ENCODE peak calls at places on chromosomes 11 and 22, in seven cellular contexts. T, O, R, Z, M, K and C are unnamed samples.

GRCh38 chr11:128260398-128260797 is 327.0 kb downstream of the ETS1 start:
- DNase-seq in K (no peak), M (no peak), Z (no peak), T (no peak), O (no peak), R (no peak), C (no peak)

GRCh38 chr22:42343551-42344081 is 73.2 kb upstream of the TCF20 start:
- DNase-seq in T (no peak), M (no peak), K (no peak), O (no peak), R (no peak), Z (no peak), C (no peak)

GRCh38 chr11:22730319-22730718 is 63.9 kb downstream of the GAS2 start:
- DNase-seq in T (no peak), M (peak), Z (no peak), K (no peak), O (peak), R (no peak), C (no peak)

GRCh38 chr22:49423125-49423650 is 404.5 kb downstream of the BRD1 start:
- DNase-seq in K (no peak), R (no peak), M (no peak), T (no peak), Z (no peak), O (no peak), C (no peak)

GRCh38 chr11:29159552-29160465 is 857.0 kb downstream of the KCNA4 start:
- DNase-seq in Z (no peak), R (peak), O (peak), K (peak), T (no peak), M (peak), C (no peak)

GRCh38 chr11:63839508-63840355 is 822 bp downstream of the MARK2 start:
- DNase-seq in M (no peak), O (peak), K (no peak), T (peak), R (no peak), Z (no peak), C (no peak)

GRCh38 chr11:68956547-68957254 is 24.1 kb downstream of the MRGPRD start:
- DNase-seq in M (no peak), K (no peak), R (no peak), Z (no peak), O (no peak), T (no peak), C (no peak)

GRCh38 chr11:15113381-15113780 is 1.3 kb upstream of the INSC start:
- DNase-seq in M (no peak), O (no peak), R (no peak), T (no peak), Z (no peak), K (no peak), C (no peak)

GRCh38 chr11:129239207-129239606 is 47.1 kb upstream of the ARHGAP32 start:
- DNase-seq in K (no peak), T (no peak), Z (no peak), R (no peak), M (no peak), O (no peak), C (no peak)

GRCh38 chr11:19239039-19239438 is 1.7 kb downstream of the E2F8 start:
- DNase-seq in R (no peak), T (no peak), K (no peak), Z (no peak), O (no peak), M (no peak), C (no peak)

GRCh38 chr11:120004723-120005122 is 133.2 kb downstream of the TRIM29 start:
- DNase-seq in Z (no peak), T (no peak), K (no peak), M (no peak), O (no peak), R (no peak), C (no peak)

GRCh38 chr11:59145534-59145933 is 2.9 kb downstream of the FAM111A start:
- DNase-seq in R (peak), K (peak), T (no peak), Z (no peak), O (peak), M (peak), C (no peak)

GRCh38 chr22:36417281-36417686 is 29.5 kb upstream of the MYH9 start:
- DNase-seq in K (no peak), T (peak), M (no peak), R (no peak), Z (no peak), O (peak), C (no peak)

GRCh38 chr11:93532285-93532789 is 10.9 kb downstream of the SMCO4 start:
- DNase-seq in O (peak), T (no peak), K (no peak), M (no peak), R (no peak), Z (no peak), C (no peak)

GRCh38 chr11:14894657-14895598 is 2.9 kb upstream of the CYP2R1 start:
- DNase-seq in R (peak), Z (no peak), M (peak), K (peak), T (peak), O (peak), C (no peak)

GRCh38 chr22:45096256-45096907 is 67.3 kb upstream of the NUP50 start:
- DNase-seq in O (peak), T (no peak), R (no peak), Z (no peak), M (peak), K (peak), C (no peak)

GRCh38 chr22:16917144-16918003 is 90.6 kb downstream of the GAB4 start:
- DNase-seq in M (peak), T (no peak), Z (no peak), O (peak), R (peak), K (peak), C (peak)

GRCh38 chr11:32792948-32793475 is 1.4 kb downstream of the CCDC73 start:
- DNase-seq in T (no peak), K (peak), R (no peak), Z (no peak), O (peak), M (peak), C (peak)

GRCh38 chr11:87235366-87235765 is 197.6 kb downstream of the TMEM135 start:
- DNase-seq in T (no peak), Z (no peak), M (no peak), R (no peak), O (no peak), K (no peak), C (no peak)

GRCh38 chr11:57288771-57289579 is 35.8 kb downstream of the TNKS1BP1 start:
- DNase-seq in K (peak), O (peak), Z (no peak), M (peak), T (peak), R (peak), C (no peak)

GRCh38 chr11:75342966-75343870 is 8.2 kb downstream of the ARRB1 start:
- DNase-seq in Z (peak), M (peak), R (no peak), T (peak), O (no peak), K (no peak), C (no peak)

DNA sequence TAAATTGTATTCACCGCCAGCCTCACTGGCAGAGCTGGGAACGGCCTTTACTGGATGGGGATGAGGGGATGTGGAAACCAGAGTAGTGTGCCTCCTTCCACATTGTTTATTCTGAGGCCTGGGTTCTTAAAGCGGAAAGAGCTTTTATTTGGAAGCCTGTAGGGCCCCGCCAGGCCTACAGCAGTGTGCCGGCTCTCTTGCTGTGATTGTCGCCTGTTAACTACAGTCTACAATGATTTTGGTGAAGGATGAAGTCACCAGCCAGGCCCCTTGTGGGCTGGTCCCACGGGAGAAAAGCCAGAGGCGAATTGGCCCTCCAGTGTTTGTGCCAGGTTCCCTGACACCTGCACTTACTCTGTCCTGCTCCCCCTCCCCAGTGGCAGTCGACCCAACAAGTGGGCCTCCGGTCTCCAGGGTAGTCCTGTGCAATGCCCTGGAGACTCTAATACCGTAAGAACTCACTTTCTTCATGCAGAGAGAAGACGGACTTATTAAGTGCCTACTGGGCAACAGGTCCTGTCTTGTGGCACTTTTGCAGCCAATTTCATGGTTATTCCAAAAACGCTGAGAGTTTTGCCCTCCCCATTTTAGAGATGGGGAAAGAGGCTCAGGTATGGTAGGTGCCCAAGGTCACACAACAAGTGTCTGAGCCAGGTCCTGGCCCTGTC is 1.2 kb downstream of the MICAL2 start:
- DNase-seq in R (no peak), K (peak), T (no peak), O (peak), Z (no peak), M (peak), C (no peak)
- H3K4me3 ChIP-seq in R (peak), K (peak), T (peak), O (peak), Z (peak), M (peak), C (no peak)

DNA sequence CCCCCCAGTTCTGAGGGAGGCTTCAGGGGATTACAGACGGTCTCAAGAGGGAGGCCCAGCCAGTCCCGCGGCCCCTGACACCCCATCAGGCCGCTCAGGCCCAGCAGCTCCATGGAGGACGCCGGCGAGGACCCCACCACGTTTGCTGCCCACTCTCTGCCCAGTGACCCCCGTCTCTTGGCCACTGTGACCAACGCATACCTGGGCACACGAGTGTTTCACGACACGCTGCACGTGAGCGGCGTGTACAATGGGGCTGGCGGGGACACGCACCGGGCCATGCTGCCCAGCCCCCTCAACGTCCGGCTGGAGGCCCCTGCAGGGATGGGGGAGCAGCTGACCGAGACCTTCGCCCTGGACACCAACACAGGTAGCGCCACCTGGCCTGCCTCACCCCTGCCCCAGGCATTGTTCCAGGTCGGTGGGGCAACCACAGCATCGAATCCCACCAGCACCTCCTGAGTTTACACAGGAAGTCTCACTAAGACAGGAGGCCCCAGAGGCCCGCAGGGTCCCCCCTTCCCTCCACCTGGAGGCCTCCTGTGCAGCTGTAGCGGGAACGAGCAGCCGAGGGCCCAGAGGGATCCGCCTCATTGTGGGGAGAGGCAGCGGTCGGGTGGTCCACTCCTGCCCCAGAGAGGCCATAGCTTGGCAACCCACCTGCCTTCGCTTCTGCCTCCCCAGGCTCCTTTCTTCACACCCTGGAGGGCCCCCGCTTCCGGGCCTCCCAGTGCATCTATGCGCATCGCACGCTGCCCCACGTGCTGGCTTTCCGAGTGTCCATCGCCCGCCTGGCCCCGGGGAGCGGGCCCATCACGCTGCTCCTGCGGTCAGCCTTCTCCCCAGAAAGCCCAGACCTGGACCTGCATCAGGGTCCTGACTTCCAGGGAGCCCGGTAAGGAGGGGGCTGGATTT is 1.0 kb downstream of the PGGHG start:
- DNase-seq in T (peak), Z (peak), K (no peak), R (no peak), M (no peak), O (no peak), C (peak)
- H3K4me3 ChIP-seq in T (no peak), Z (peak), K (peak), R (peak), M (peak), O (peak), C (peak)

DNA sequence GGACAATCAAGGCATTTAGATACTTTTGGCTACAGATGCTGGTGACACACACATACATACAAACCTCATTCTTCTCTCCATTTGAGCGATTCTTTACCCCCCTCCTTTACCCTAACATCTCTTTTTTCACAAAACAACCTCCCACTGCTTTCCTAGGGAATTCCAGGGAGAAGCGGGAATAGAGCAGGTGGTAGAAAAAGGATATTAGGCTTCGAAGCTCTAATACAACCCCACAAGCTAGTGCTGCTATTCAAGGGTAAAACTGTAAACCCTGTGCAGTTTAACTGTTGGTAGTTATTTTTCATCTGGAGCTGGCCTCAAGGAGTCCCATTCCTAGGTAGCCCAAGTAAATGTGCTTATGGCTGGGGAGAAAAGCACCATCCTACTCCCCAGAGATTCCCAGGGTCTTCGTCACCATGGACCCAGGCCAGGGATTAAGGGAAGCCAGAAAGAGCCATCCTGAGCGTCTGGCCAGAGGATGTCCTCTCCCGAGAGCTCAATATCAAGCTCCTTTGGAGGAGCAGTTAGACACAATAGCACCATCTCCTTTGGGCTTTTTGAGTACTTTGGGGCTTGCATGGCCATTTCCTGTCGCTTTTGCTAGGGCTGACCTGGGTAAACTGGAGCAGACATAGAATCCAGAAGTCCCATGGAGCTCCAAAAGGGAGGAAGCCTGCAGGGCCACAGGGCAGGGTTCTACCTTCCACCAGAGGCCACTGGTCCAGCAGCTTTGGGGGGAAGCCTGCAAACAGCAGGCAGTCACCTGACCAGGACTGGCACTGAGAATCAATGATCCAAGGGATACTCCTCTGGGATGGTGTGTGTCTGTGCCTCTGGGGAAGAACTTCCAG is 3.1 kb downstream of the MAML2 start:
- DNase-seq in Z (no peak), K (peak), T (no peak), M (peak), R (no peak), O (peak), C (no peak)
- H3K4me3 ChIP-seq in Z (peak), K (peak), T (no peak), M (peak), R (peak), O (peak), C (peak)

DNA sequence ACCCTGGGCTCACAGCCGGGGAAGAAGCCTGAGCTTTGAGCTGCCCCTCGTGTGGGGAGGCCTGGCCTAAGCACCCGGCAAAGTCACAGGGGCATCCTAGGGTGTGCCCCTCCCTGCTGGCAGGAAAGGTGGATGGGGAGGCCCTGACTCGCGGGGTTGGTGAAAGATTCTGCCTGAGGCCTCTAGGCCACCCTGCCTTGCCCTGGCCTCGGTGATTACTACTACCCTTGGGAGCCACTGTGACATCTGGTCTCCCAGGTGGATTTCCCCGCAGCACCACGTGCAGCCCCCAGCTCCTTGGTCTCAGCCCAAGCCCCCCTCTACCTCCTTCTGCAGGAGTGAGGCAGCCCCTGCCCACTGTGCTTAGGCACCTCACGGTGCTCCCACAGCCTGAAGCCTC is 23.9 kb downstream of the GNAZ start:
- DNase-seq in R (no peak), O (no peak), M (no peak), K (no peak), T (no peak), Z (no peak), C (no peak)
- H3K4me3 ChIP-seq in R (no peak), O (no peak), M (no peak), K (no peak), T (no peak), Z (no peak), C (no peak)

GRCh38 chr11:73875380-73875779 is 1.3 kb downstream of the COA4 start:
- DNase-seq in Z (no peak), R (no peak), K (no peak), M (no peak), O (no peak), T (no peak), C (no peak)

GRCh38 chr11:73870261-73870660 is 6.4 kb downstream of the COA4 start:
- DNase-seq in K (no peak), M (no peak), O (no peak), Z (no peak), R (no peak), T (no peak), C (no peak)

GRCh38 chr11:73875840-73876239 is 806 bp downstream of the COA4 start:
- DNase-seq in O (no peak), M (no peak), T (no peak), R (no peak), K (no peak), Z (no peak), C (no peak)

GRCh38 chr11:73869234-73869949 is 7.3 kb downstream of the COA4 start:
- DNase-seq in Z (no peak), T (no peak), K (no peak), O (peak), R (no peak), M (no peak), C (no peak)

GRCh38 chr11:73872746-73873412 is 3.8 kb downstream of the COA4 start:
- DNase-seq in K (no peak), O (no peak), T (no peak), M (no peak), Z (no peak), R (peak), C (no peak)
- H3K4me3 ChIP-seq in K (no peak), O (no peak), T (no peak), M (no peak), Z (no peak), R (no peak), C (no peak)

GRCh38 chr11:12602421-12602820 is 71.8 kb upstream of the TEAD1 start:
- DNase-seq in T (no peak), K (peak), M (peak), O (peak), R (no peak), Z (no peak), C (no peak)
- H3K4me3 ChIP-seq in T (no peak), K (no peak), M (no peak), O (no peak), R (no peak), Z (no peak), C (no peak)